ENCODE peak calls at places on chromosome 5, in four cellular contexts. E is stimulated activated CD4-positive, alpha-beta T cell treated with anti-CD3 and anti-CD28 coated beads, Interleukin-1b, Interleukin-23, amount 100 ng/mL, for 4 hours; U is foreskin keratinocyte; O is endothelial cell. L is an unnamed sample.
A peak's percentile ranks its signal among the peaks of the same experiment; 100 is the strongest.

GRCh38 chr5:136699661-136700060 is 334.3 kb upstream of the TRPC7 start:
- DNase-seq in E (no peak), U (no peak), O (no peak), L (no peak)

GRCh38 chr5:109644829-109645228 is 44.9 kb upstream of the MAN2A1 start:
- DNase-seq in E (no peak), U (no peak), O (no peak), L (no peak)

GRCh38 chr5:139896718-139897117 is 101.1 kb downstream of the PSD2 start:
- DNase-seq in E (no peak), U (no peak), O (no peak), L (no peak)

GRCh38 chr5:123125172-123125508 is 36.1 kb downstream of the PRDM6 start:
- DNase-seq in E (no peak), U (peak; percentile 17), O (no peak), L (no peak)

GRCh38 chr5:179294131-179294780 is 51.0 kb downstream of the ADAMTS2 start:
- DNase-seq in E (no peak), U (no peak), O (no peak), L (no peak)

GRCh38 chr5:151042453-151043093 is 22.2 kb downstream of the GPX3 start:
- DNase-seq in E (no peak), U (no peak), O (no peak), L (no peak)

GRCh38 chr5:147223951-147224791 is 10.7 kb upstream of the STK32A start:
- DNase-seq in E (no peak), U (peak; percentile 16), O (peak; percentile 49), L (peak; percentile 18)

GRCh38 chr5:174384509-174384947 is 339.0 kb downstream of the NSG2 start:
- DNase-seq in E (no peak), U (no peak), O (no peak), L (no peak)

GRCh38 chr5:18744990-18745590 is 1110.8 kb downstream of the TAF11L14 start:
- DNase-seq in E (peak; percentile 22), U (no peak), O (no peak), L (no peak)

GRCh38 chr5:1414311-1415058 is 30.8 kb downstream of the SLC6A3 start:
- DNase-seq in E (no peak), U (no peak), O (peak; percentile 69), L (no peak)

GRCh38 chr5:8633259-8633658 is 764.3 kb downstream of the MTRR start:
- DNase-seq in E (no peak), U (no peak), O (no peak), L (no peak)

GRCh38 chr5:141605523-141606277 is 13.1 kb downstream of the DIAPH1 start:
- DNase-seq in E (peak; percentile 53), U (no peak), O (peak; percentile 36), L (no peak)

GRCh38 chr5:99061711-99062110 is 132.9 kb upstream of the CHD1 start:
- DNase-seq in E (no peak), U (peak; percentile 93), O (no peak), L (no peak)

GRCh38 chr5:57681942-57682341 is 199.3 kb upstream of the ACTBL2 start:
- DNase-seq in E (no peak), U (peak; percentile 91), O (no peak), L (no peak)

GRCh38 chr5:119131530-119132313 is 60.8 kb downstream of the DMXL1 start:
- DNase-seq in E (no peak), U (no peak), O (no peak), L (no peak)

GRCh38 chr5:141838326-141839014 is 39.7 kb downstream of the PCDH1 start:
- DNase-seq in E (no peak), U (no peak), O (no peak), L (no peak)

GRCh38 chr5:146528232-146528631 is 12.2 kb upstream of the GPR151 start:
- DNase-seq in E (no peak), U (no peak), O (no peak), L (no peak)

GRCh38 chr5:433836-434235 is 9.1 kb upstream of the EXOC3 start:
- DNase-seq in E (no peak), U (no peak), O (no peak), L (no peak)

GRCh38 chr5:159855476-159856157 is 60.7 kb upstream of the ADRA1B start:
- DNase-seq in E (no peak), U (no peak), O (no peak), L (no peak)

GRCh38 chr5:122591828-122592227 is 183.1 kb upstream of the SNX2 start:
- DNase-seq in E (no peak), U (no peak), O (no peak), L (no peak)

GRCh38 chr5:74415695-74416102 is 224.8 kb downstream of the ENC1 start:
- DNase-seq in E (no peak), U (no peak), O (peak; percentile 35), L (no peak)

L was measured in T1000.